ENCODE peak calls at places on chromosomes 2 and 18, in nine cellular contexts. One of them, this sample, is unnamed. For H3K4me1, the result is how much of the 10 kb centered on the place peaks cover.

GRCh38 chr2:12213222-12213621 is 466.8 kb downstream of the LPIN1 start:
- DNase-seq in adipocyte: no peak
- DNase-seq in fibroblast of lung: no peak
- DNase-seq in neural progenitor cell: no peak
- DNase-seq in SJSA1: no peak
- DNase-seq in lower lobe of right lung: no peak
- DNase-seq in H1: no peak
- DNase-seq in upper lobe of left lung: no peak
- DNase-seq in heart left ventricle: no peak
- DNase-seq in this sample: no peak

GRCh38 chr2:99417396-99417795 is 72.4 kb downstream of the REV1 start:
- DNase-seq in upper lobe of left lung: no peak
- DNase-seq in adipocyte: no peak
- DNase-seq in neural progenitor cell: no peak
- DNase-seq in fibroblast of lung: no peak
- DNase-seq in heart left ventricle: no peak
- DNase-seq in H1: no peak
- DNase-seq in lower lobe of right lung: no peak
- DNase-seq in SJSA1: no peak
- DNase-seq in this sample: no peak

GRCh38 chr2:196279496-196279895 is 108.1 kb upstream of the STK17B start:
- DNase-seq in SJSA1: no peak
- DNase-seq in neural progenitor cell: no peak
- DNase-seq in fibroblast of lung: no peak
- DNase-seq in H1: no peak
- DNase-seq in heart left ventricle: no peak
- DNase-seq in adipocyte: no peak
- DNase-seq in upper lobe of left lung: no peak
- DNase-seq in lower lobe of right lung: no peak
- DNase-seq in this sample: no peak

GRCh38 chr2:231940795-231941194 is 14.6 kb upstream of the NPPC start:
- DNase-seq in upper lobe of left lung: no peak
- DNase-seq in adipocyte: no peak
- DNase-seq in H1: no peak
- DNase-seq in heart left ventricle: no peak
- DNase-seq in SJSA1: peak
- DNase-seq in fibroblast of lung: no peak
- DNase-seq in lower lobe of right lung: no peak
- DNase-seq in neural progenitor cell: no peak
- DNase-seq in this sample: no peak

GRCh38 chr2:121052023-121052422 is 233.0 kb downstream of the TFCP2L1 start:
- DNase-seq in lower lobe of right lung: no peak
- DNase-seq in SJSA1: no peak
- DNase-seq in H1: no peak
- DNase-seq in heart left ventricle: no peak
- DNase-seq in adipocyte: no peak
- DNase-seq in fibroblast of lung: no peak
- DNase-seq in upper lobe of left lung: no peak
- DNase-seq in neural progenitor cell: no peak
- DNase-seq in this sample: no peak

GRCh38 chr2:102449370-102449974 is 23.6 kb upstream of the SLC9A4 start:
- DNase-seq in lower lobe of right lung: no peak
- DNase-seq in SJSA1: no peak
- DNase-seq in fibroblast of lung: peak
- DNase-seq in adipocyte: peak
- DNase-seq in H1: no peak
- DNase-seq in neural progenitor cell: peak
- DNase-seq in heart left ventricle: peak
- DNase-seq in upper lobe of left lung: no peak
- DNase-seq in this sample: peak

GRCh38 chr18:34048423-34048822 is 176.3 kb downstream of the NOL4 start:
- DNase-seq in SJSA1: no peak
- DNase-seq in fibroblast of lung: no peak
- DNase-seq in lower lobe of right lung: no peak
- DNase-seq in heart left ventricle: no peak
- DNase-seq in neural progenitor cell: peak
- DNase-seq in adipocyte: no peak
- DNase-seq in H1: no peak
- DNase-seq in upper lobe of left lung: no peak
- DNase-seq in this sample: no peak

GRCh38 chr2:29443086-29443485 is 327.9 kb downstream of the CLIP4 start:
- DNase-seq in SJSA1: no peak
- DNase-seq in fibroblast of lung: no peak
- DNase-seq in H1: no peak
- DNase-seq in upper lobe of left lung: no peak
- DNase-seq in neural progenitor cell: no peak
- DNase-seq in adipocyte: no peak
- DNase-seq in heart left ventricle: no peak
- DNase-seq in lower lobe of right lung: no peak
- DNase-seq in this sample: no peak

GRCh38 chr2:64659252-64659651 is 5.5 kb upstream of the SERTAD2 start:
- DNase-seq in upper lobe of left lung: no peak
- DNase-seq in H1: no peak
- DNase-seq in adipocyte: no peak
- DNase-seq in lower lobe of right lung: no peak
- DNase-seq in SJSA1: no peak
- DNase-seq in neural progenitor cell: no peak
- DNase-seq in heart left ventricle: no peak
- DNase-seq in fibroblast of lung: no peak
- DNase-seq in this sample: no peak
- H3K4me1 ChIP-seq in upper lobe of left lung: under half
- H3K4me1 ChIP-seq in H1: under half
- H3K4me1 ChIP-seq in adipocyte: under half
- H3K4me1 ChIP-seq in lower lobe of right lung: under half
- H3K4me1 ChIP-seq in SJSA1: under half
- H3K4me1 ChIP-seq in neural progenitor cell: under half
- H3K4me1 ChIP-seq in heart left ventricle: under half
- H3K4me1 ChIP-seq in fibroblast of lung: under half
- H3K4me1 ChIP-seq in this sample: under half

GRCh38 chr2:86788881-86789686 is 1.6 kb downstream of the CD8A start:
- DNase-seq in lower lobe of right lung: no peak
- DNase-seq in SJSA1: no peak
- DNase-seq in fibroblast of lung: no peak
- DNase-seq in H1: no peak
- DNase-seq in heart left ventricle: no peak
- DNase-seq in upper lobe of left lung: no peak
- DNase-seq in neural progenitor cell: peak
- DNase-seq in adipocyte: peak
- DNase-seq in this sample: no peak

GRCh38 chr2:86789687-86790133 is 1.0 kb downstream of the CD8A start:
- DNase-seq in SJSA1: no peak
- DNase-seq in fibroblast of lung: no peak
- DNase-seq in heart left ventricle: no peak
- DNase-seq in upper lobe of left lung: no peak
- DNase-seq in adipocyte: no peak
- DNase-seq in lower lobe of right lung: no peak
- DNase-seq in neural progenitor cell: no peak
- DNase-seq in H1: no peak
- DNase-seq in this sample: no peak

GRCh38 chr2:86791574-86791973 is 861 bp upstream of the CD8A start:
- DNase-seq in neural progenitor cell: peak
- DNase-seq in adipocyte: no peak
- DNase-seq in upper lobe of left lung: no peak
- DNase-seq in H1: no peak
- DNase-seq in heart left ventricle: no peak
- DNase-seq in fibroblast of lung: no peak
- DNase-seq in lower lobe of right lung: peak
- DNase-seq in SJSA1: no peak
- DNase-seq in this sample: no peak

GRCh38 chr2:86790134-86790827 is 432 bp downstream of the CD8A start:
- DNase-seq in lower lobe of right lung: no peak
- DNase-seq in SJSA1: no peak
- DNase-seq in heart left ventricle: no peak
- DNase-seq in neural progenitor cell: peak
- DNase-seq in fibroblast of lung: no peak
- DNase-seq in upper lobe of left lung: no peak
- DNase-seq in adipocyte: no peak
- DNase-seq in H1: no peak
- DNase-seq in this sample: peak

DNA sequence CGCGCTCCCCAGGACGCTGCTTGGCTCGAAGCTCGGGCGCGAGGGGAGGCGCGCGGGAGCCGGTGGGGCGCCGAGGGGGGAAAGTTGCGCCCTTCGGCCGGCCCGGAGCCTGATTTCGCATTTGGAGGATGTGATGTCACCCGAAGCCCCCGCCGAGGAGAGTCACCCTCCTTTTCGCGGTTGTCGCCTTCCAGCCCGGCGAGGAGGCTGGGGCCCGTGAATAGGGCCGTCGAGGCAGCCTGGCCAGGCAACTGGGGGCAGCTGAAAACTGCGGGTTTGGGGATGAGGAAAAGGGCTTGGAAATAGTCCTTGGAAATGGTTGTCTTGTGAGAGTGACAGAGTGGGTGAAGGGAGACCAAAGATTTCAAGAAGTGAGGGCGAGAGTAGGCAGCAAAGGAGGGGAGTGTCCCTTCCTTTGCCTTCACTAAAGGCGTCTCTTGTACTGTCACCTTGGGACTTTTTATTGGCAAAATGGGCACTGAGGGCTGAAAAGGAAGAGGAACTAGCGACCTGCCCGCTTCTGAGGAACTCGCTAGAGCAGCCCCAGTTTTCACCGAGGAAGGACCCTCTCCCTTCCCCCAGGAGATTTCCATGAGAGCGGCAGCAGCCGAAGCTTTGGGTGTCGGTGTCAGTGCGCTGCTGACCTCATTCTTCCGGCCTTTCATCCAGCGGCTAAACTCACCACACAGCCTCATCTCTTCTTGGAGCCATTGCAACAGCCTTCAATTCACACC is at the start of gene CD8A:
- DNase-seq in fibroblast of lung: peak
- DNase-seq in upper lobe of left lung: no peak
- DNase-seq in neural progenitor cell: peak
- DNase-seq in heart left ventricle: no peak
- DNase-seq in lower lobe of right lung: no peak
- DNase-seq in SJSA1: no peak
- DNase-seq in adipocyte: peak
- DNase-seq in H1: no peak
- DNase-seq in this sample: peak
- H3K4me3 ChIP-seq in fibroblast of lung: no peak
- H3K4me3 ChIP-seq in upper lobe of left lung: no peak
- H3K4me3 ChIP-seq in neural progenitor cell: peak
- H3K4me3 ChIP-seq in heart left ventricle: peak
- H3K4me3 ChIP-seq in lower lobe of right lung: peak
- H3K4me3 ChIP-seq in SJSA1: no peak
- H3K4me3 ChIP-seq in adipocyte: peak
- H3K4me3 ChIP-seq in H1: peak
- H3K4me3 ChIP-seq in this sample: peak

DNA sequence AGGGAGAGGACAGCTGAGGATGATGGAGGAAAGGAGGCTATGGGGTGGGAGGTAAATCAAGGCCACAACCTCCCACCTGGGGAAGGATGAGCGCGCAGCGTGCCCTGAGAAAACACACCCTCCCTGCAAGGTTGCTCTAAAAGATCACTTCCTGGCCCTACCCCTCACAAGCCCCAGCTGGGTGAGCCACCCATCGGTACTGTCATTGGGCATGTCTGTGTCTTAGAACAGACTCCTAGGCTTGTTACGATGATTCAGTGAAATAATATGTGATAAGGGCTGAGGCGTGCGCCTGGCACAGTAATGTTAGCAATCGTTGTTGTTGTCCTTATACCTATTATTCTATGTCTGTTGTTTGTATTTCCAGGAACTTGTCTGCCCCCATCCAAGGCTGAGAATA is 175.1 kb downstream of the ZFP36L2 start:
- DNase-seq in SJSA1: peak
- DNase-seq in lower lobe of right lung: no peak
- DNase-seq in fibroblast of lung: peak
- DNase-seq in neural progenitor cell: no peak
- DNase-seq in upper lobe of left lung: no peak
- DNase-seq in adipocyte: peak
- DNase-seq in H1: no peak
- DNase-seq in heart left ventricle: no peak
- DNase-seq in this sample: no peak
- H3K4me1 ChIP-seq in SJSA1: under half
- H3K4me1 ChIP-seq in lower lobe of right lung: under half
- H3K4me1 ChIP-seq in fibroblast of lung: under half
- H3K4me1 ChIP-seq in neural progenitor cell: under half
- H3K4me1 ChIP-seq in upper lobe of left lung: under half
- H3K4me1 ChIP-seq in adipocyte: under half
- H3K4me1 ChIP-seq in H1: under half
- H3K4me1 ChIP-seq in heart left ventricle: under half
- H3K4me1 ChIP-seq in this sample: under half

GRCh38 chr2:221532641-221533040 is 39.5 kb downstream of the EPHA4 start:
- DNase-seq in neural progenitor cell: no peak
- DNase-seq in upper lobe of left lung: no peak
- DNase-seq in heart left ventricle: no peak
- DNase-seq in H1: no peak
- DNase-seq in SJSA1: no peak
- DNase-seq in adipocyte: no peak
- DNase-seq in fibroblast of lung: no peak
- DNase-seq in lower lobe of right lung: no peak
- DNase-seq in this sample: no peak

GRCh38 chr2:221527759-221528444 is 44.2 kb downstream of the EPHA4 start:
- DNase-seq in fibroblast of lung: peak
- DNase-seq in lower lobe of right lung: no peak
- DNase-seq in neural progenitor cell: no peak
- DNase-seq in upper lobe of left lung: no peak
- DNase-seq in heart left ventricle: peak
- DNase-seq in H1: no peak
- DNase-seq in adipocyte: no peak
- DNase-seq in SJSA1: no peak
- DNase-seq in this sample: peak

GRCh38 chr2:221529177-221529942 is 42.7 kb downstream of the EPHA4 start:
- DNase-seq in upper lobe of left lung: no peak
- DNase-seq in SJSA1: no peak
- DNase-seq in fibroblast of lung: peak
- DNase-seq in lower lobe of right lung: no peak
- DNase-seq in neural progenitor cell: no peak
- DNase-seq in H1: no peak
- DNase-seq in heart left ventricle: peak
- DNase-seq in adipocyte: no peak
- DNase-seq in this sample: no peak

GRCh38 chr2:221530653-221531037 is 41.5 kb downstream of the EPHA4 start:
- DNase-seq in heart left ventricle: no peak
- DNase-seq in SJSA1: no peak
- DNase-seq in H1: no peak
- DNase-seq in lower lobe of right lung: no peak
- DNase-seq in adipocyte: no peak
- DNase-seq in fibroblast of lung: no peak
- DNase-seq in neural progenitor cell: no peak
- DNase-seq in upper lobe of left lung: no peak
- DNase-seq in this sample: no peak

DNA sequence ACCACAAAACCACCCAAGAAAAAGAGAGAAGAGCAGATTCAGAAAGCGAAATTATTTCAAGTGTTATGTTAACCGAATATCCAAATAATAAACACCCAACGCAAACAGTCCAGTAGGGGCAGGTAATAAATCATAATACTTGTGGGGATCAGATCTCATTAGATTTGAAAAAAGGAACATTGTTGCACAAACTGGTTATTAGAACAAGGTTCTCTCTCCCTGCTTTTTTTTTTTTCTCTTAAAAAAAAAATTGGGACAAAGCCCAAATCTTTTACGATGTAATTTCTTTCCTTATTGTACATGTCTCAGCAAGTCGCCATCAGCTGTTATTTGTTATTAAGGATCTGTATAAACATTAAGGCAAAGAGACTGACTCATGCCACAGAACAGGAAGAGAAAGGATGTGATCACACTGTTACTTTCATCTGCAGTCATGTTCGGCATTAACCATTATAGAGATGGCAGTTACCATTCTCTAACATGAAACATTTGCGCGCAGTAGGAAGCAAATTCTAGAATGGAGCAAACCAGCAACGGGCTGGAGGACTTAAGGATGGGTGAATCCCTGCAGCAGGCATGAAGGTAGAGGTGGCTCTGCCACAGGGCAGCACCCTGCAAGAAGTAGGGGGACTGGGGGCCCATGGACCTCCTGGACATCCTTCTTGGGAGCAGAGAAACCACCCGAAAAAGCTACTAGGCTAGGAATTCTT is 42.0 kb downstream of the EPHA4 start:
- DNase-seq in neural progenitor cell: no peak
- DNase-seq in upper lobe of left lung: no peak
- DNase-seq in fibroblast of lung: peak
- DNase-seq in lower lobe of right lung: no peak
- DNase-seq in H1: no peak
- DNase-seq in heart left ventricle: no peak
- DNase-seq in SJSA1: no peak
- DNase-seq in adipocyte: peak
- DNase-seq in this sample: no peak
- H3K4me3 ChIP-seq in neural progenitor cell: no peak
- H3K4me3 ChIP-seq in upper lobe of left lung: no peak
- H3K4me3 ChIP-seq in fibroblast of lung: no peak
- H3K4me3 ChIP-seq in lower lobe of right lung: no peak
- H3K4me3 ChIP-seq in H1: no peak
- H3K4me3 ChIP-seq in heart left ventricle: no peak
- H3K4me3 ChIP-seq in SJSA1: no peak
- H3K4me3 ChIP-seq in adipocyte: peak
- H3K4me3 ChIP-seq in this sample: peak

This sample was measured in CD4-positive, CD25-positive, alpha-beta regulatory T cell.